ENCODE peak calls at places on chromosomes 5 and 9, in six cellular contexts. Z, E, W, G, S and B are unnamed samples.

GRCh38 chr9:70760228-70760627 is 345.8 kb upstream of the KLF9 start:
- DNase-seq in G (no peak), Z (no peak), S (no peak), E (no peak), W (no peak), B (no peak)

GRCh38 chr9:21560281-21560745 is 78.2 kb upstream of the IFNE start:
- DNase-seq in S (no peak), G (no peak), E (no peak), W (no peak), Z (no peak), B (peak)

GRCh38 chr9:134800791-134801339 is 79.7 kb upstream of the FCN2 start:
- DNase-seq in Z (no peak), S (no peak), E (no peak), W (no peak), G (no peak), B (no peak)

GRCh38 chr5:95641803-95642220 is 4.8 kb upstream of the RFESD start:
- DNase-seq in G (no peak), E (peak), W (no peak), Z (no peak), S (no peak), B (peak)

GRCh38 chr9:79221084-79221483 is 350.7 kb upstream of the TLE4 start:
- DNase-seq in Z (peak), G (no peak), W (no peak), S (no peak), E (peak), B (peak)

GRCh38 chr5:74311961-74312360 is 328.6 kb downstream of the ENC1 start:
- DNase-seq in W (no peak), E (no peak), S (no peak), Z (no peak), G (no peak), B (no peak)

GRCh38 chr5:61964199-61964598 is 341.8 kb upstream of the KIF2A start:
- DNase-seq in W (no peak), Z (peak), G (no peak), E (peak), S (no peak), B (peak)

GRCh38 chr9:99231708-99232107 is 9.6 kb downstream of the SEC61B start:
- DNase-seq in E (peak), W (peak), S (peak), Z (peak), G (no peak), B (no peak)

GRCh38 chr5:157592594-157592993 is 17.0 kb upstream of the ADAM19 start:
- DNase-seq in E (no peak), Z (no peak), S (no peak), W (no peak), G (no peak), B (no peak)

GRCh38 chr5:59789197-59789596 is 104.3 kb downstream of the PDE4D start:
- DNase-seq in S (no peak), Z (no peak), E (no peak), W (no peak), G (no peak), B (no peak)

GRCh38 chr9:134564431-134565170 is 77.0 kb upstream of the COL5A1 start:
- DNase-seq in S (no peak), Z (peak), G (no peak), W (no peak), E (peak), B (peak)

GRCh38 chr9:128358090-128358489 is 13.1 kb upstream of the URM1 start:
- DNase-seq in W (no peak), Z (no peak), S (no peak), E (no peak), G (no peak), B (no peak)

GRCh38 chr9:89179920-89180667 is 1.5 kb upstream of the SHC3 start:
- DNase-seq in S (no peak), Z (peak), E (peak), W (peak), G (peak), B (peak)

GRCh38 chr5:178247481-178248456 is 15.2 kb upstream of the PHYKPL start:
- DNase-seq in E (no peak), W (no peak), Z (no peak), G (no peak), S (no peak), B (no peak)

GRCh38 chr9:85112376-85112775 is 442.8 kb downstream of the NTRK2 start:
- DNase-seq in Z (no peak), S (no peak), G (no peak), E (no peak), W (no peak), B (no peak)

GRCh38 chr5:90221947-90222346 is 187.6 kb downstream of the CETN3 start:
- DNase-seq in S (no peak), E (peak), W (no peak), Z (peak), G (no peak), B (no peak)

GRCh38 chr5:59712836-59713487 is 180.6 kb downstream of the PDE4D start:
- DNase-seq in W (peak), G (no peak), E (no peak), Z (no peak), S (no peak), B (no peak)

GRCh38 chr5:149962040-149962439 is 1.5 kb downstream of the SLC26A2 start:
- DNase-seq in Z (peak), G (peak), E (peak), S (no peak), W (peak), B (peak)

GRCh38 chr5:135977375-135977928 is 22.7 kb upstream of the LECT2 start:
- DNase-seq in Z (no peak), G (peak), W (peak), S (no peak), E (peak), B (peak)

GRCh38 chr9:137295313-137296213 is 6.5 kb downstream of the NRARP start:
- DNase-seq in S (no peak), W (peak), Z (peak), E (no peak), G (no peak), B (no peak)

GRCh38 chr5:135075621-135076585 is 41.9 kb upstream of the PITX1 start:
- DNase-seq in S (no peak), G (no peak), E (peak), W (no peak), Z (no peak), B (peak)

DNA sequence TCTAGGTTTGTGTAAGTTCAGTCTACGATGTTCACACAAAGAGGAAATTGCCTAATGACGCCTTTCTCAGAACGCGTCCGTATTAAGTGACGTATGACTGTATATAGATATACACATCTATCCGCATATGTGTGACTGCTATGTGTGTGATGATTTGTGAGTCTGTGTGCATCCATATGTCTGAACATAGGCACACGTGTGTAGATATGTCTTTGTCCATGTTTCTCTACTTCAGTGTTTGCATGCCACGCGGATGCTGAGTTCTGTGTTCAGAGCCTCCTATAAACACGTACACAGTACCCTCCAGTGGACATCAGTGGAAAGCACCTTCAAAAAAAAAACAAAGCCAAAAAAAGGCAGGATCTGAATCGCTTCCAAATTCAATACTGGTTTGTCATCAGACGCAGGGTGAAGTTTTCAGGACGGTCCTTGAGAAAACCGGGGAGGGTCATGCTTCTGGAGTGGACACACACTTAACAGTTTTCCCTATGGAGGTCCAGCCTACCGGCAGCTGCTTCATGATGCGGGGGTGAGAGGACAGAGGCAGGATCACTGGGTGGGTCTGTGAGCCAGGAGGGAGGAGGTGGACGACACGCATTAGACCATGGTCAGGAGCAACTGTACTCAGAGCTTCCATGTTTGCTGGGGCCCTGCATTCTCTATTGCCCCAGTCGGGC is 29.5 kb upstream of the ALDH1B1 start:
- DNase-seq in Z (peak), S (peak), E (peak), G (peak), W (peak), B (peak)
- H2AFZ ChIP-seq in Z (peak), S (no peak), E (peak), G (no peak), W (no peak), B (peak)

GRCh38 chr9:124594673-124595072 is 87.5 kb upstream of the NR5A1 start:
- DNase-seq in G (no peak), Z (no peak), E (peak), S (no peak), W (peak), B (no peak)

GRCh38 chr9:124590886-124591641 is 83.9 kb upstream of the NR5A1 start:
- DNase-seq in Z (no peak), S (no peak), G (no peak), E (no peak), W (no peak), B (no peak)

GRCh38 chr9:124594215-124594614 is 87.0 kb upstream of the NR5A1 start:
- DNase-seq in W (peak), S (no peak), E (peak), Z (no peak), G (no peak), B (no peak)

GRCh38 chr9:124595743-124596142 is 88.5 kb upstream of the NR5A1 start:
- DNase-seq in Z (no peak), W (peak), E (no peak), G (no peak), S (no peak), B (no peak)

DNA sequence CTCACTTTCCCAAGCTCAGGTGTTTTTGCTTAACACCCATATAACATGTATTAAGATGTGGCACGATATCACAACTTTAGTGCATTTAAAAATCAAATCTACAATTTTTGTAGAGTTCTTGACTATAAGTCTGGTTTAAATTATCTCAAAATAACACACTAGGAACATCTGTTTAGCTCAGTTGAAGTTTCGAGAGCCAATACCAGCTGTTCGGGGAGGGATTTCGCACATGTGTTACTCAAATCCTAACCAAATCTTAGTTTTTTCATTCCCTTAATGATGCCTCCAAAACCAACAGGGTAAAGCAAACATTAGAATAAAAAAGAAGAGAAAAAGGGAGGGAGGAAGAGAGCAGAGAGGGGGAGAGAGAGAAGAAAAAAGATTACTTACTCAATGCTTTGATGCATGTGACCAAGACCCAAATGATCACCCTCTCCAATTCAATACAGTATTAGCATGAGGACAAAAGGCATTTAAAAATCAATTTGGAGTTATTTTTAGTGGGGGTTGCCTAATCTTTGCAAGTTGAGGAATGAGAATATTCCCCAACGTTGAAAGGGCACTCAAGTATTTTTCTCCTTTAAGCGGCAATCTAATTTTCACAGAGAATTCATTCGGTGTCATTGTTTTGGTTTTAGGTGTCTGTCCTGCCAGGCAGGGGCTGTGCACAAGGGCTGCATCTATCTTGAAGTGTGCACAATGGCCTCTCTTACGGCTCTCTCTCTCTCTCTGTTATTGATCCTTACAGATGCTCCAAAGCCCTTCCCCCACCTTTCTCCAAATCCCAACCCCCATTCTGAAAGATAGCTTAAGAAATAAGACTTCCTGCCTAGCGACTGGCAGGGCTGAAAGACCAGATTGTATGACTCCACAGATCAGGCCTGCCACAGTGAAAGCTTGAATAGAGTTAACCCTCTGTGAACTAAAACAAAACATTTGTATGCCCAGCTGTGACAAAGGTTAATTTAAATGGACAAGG is 86.2 kb upstream of the NR5A1 start:
- DNase-seq in Z (no peak), S (no peak), W (peak), E (peak), G (no peak), B (peak)
- H3K4me2 ChIP-seq in Z (no peak), S (peak), W (peak), E (peak), G (no peak), B (no peak)

GRCh38 chr5:180718810-180719453 is 20.9 kb downstream of the OR2Y1 start:
- DNase-seq in Z (peak), S (no peak), G (peak), E (peak), W (peak), B (peak)
- H2AFZ ChIP-seq in Z (no peak), S (peak), G (peak), E (no peak), W (peak), B (peak)

GRCh38 chr9:105243015-105243686 is 1.3 kb upstream of the SLC44A1 start:
- DNase-seq in S (no peak), W (peak), E (peak), G (peak), Z (no peak), B (no peak)
- H3K4me2 ChIP-seq in S (peak), W (no peak), E (peak), G (peak), Z (no peak), B (peak)

GRCh38 chr9:109926321-109926959 is 146.4 kb downstream of the PALM2AKAP2 start:
- DNase-seq in Z (no peak), G (no peak), E (no peak), W (no peak), S (no peak), B (no peak)
- H2AFZ ChIP-seq in Z (no peak), G (no peak), E (no peak), W (no peak), S (peak), B (no peak)

GRCh38 chr5:68396722-68397121 is 181.2 kb downstream of the PIK3R1 start:
- DNase-seq in E (no peak), G (no peak), Z (no peak), W (no peak), S (no peak), B (no peak)
- H3K4me2 ChIP-seq in E (no peak), G (no peak), Z (no peak), W (no peak), S (no peak), B (no peak)

GRCh38 chr5:28269978-28270377 is 1231.6 kb upstream of the CDH9 start:
- DNase-seq in Z (no peak), E (no peak), S (no peak), W (no peak), G (no peak), B (no peak)

GRCh38 chr5:28281381-28281780 is 1243.0 kb upstream of the CDH9 start:
- DNase-seq in S (no peak), Z (peak), E (no peak), W (no peak), G (no peak), B (peak)

DNA sequence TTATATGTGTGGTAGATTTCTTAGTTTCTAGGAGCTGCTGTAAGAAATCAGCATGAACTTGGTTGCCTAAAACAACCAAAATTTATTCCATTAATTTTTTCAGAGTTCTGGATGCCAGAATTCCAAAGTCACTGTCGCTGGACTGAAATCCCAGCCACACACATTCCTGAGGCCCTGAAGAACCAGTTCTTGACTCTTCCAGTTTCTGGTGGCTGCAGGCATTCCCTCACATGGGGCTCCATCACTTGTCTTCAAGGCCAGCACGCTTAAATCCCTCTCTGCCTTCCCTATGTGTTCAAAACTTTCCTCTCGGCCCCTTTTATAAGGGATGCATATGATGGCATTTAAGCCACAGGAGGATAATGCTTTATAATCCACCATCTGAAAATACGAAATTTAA is 1237.5 kb upstream of the CDH9 start:
- DNase-seq in S (no peak), Z (no peak), W (no peak), G (no peak), E (no peak), B (no peak)
- H2AFZ ChIP-seq in S (no peak), Z (peak), W (no peak), G (no peak), E (no peak), B (no peak)

GRCh38 chr5:172188033-172188892 is at the start of gene STK10:
- DNase-seq in W (peak), G (peak), S (no peak), E (peak), Z (peak), B (peak)

GRCh38 chr5:172186114-172186695 is 1.8 kb downstream of the STK10 start:
- DNase-seq in W (no peak), S (no peak), E (no peak), Z (no peak), G (peak), B (no peak)

GRCh38 chr5:172188893-172189692 is 1.1 kb upstream of the STK10 start:
- DNase-seq in G (no peak), W (peak), E (peak), Z (no peak), S (no peak), B (no peak)

GRCh38 chr5:172187118-172188032 is 649 bp downstream of the STK10 start:
- DNase-seq in W (peak), S (no peak), Z (peak), G (peak), E (peak), B (peak)

GRCh38 chr5:172189693-172190296 is 1.8 kb upstream of the STK10 start:
- DNase-seq in W (no peak), Z (no peak), G (no peak), E (no peak), S (no peak), B (no peak)
- H3K4me2 ChIP-seq in W (peak), Z (peak), G (no peak), E (peak), S (peak), B (no peak)

GRCh38 chr9:93357649-93358048 is 93.8 kb upstream of the FAM120A start:
- DNase-seq in S (peak), Z (no peak), W (no peak), E (no peak), G (peak), B (no peak)
- H2AFZ ChIP-seq in S (peak), Z (no peak), W (no peak), E (no peak), G (peak), B (no peak)

GRCh38 chr9:35675204-35675603 is 1.5 kb downstream of the CA9 start:
- DNase-seq in W (peak), E (no peak), Z (no peak), S (no peak), G (no peak), B (no peak)
- H3K4me2 ChIP-seq in W (peak), E (no peak), Z (no peak), S (peak), G (peak), B (no peak)